ENCODE peak calls at places on chromosome 4, in eight cellular contexts. D is hepatocyte; C is CD8-positive, alpha-beta memory T cell; Z is breast epithelium; F is pancreas; L is cardiac muscle cell; H is brain microvascular endothelial cell; O is left ventricle myocardium inferior. R is an unnamed sample.

GRCh38 chr4:140137654-140138053 is 16.3 kb downstream of the MAML3 start:
- DNase-seq in F (no peak), O (no peak), H (peak; percentile 34), C (no peak), L (peak; percentile 52), D (peak; percentile 19), Z (no peak), R (no peak)

GRCh38 chr4:101458914-101459313 is 111.6 kb upstream of the PPP3CA start:
- DNase-seq in Z (no peak), H (no peak), D (no peak), L (peak; percentile 49), O (no peak), F (no peak), C (no peak), R (no peak)

GRCh38 chr4:26321326-26322276 is 787 bp downstream of the RBPJ start:
- DNase-seq in Z (no peak), F (no peak), O (peak; percentile 25), H (no peak), D (peak; percentile 48), C (peak; percentile 14), L (peak; percentile 30), R (peak; percentile 73)

GRCh38 chr4:99180367-99181169 is 36.5 kb upstream of the ADH4 start:
- DNase-seq in H (peak; percentile 63), Z (no peak), F (no peak), O (no peak), D (peak; percentile 26), L (peak; percentile 78), C (no peak), R (no peak)

GRCh38 chr4:147247577-147247976 is 233.3 kb upstream of the EDNRA start:
- DNase-seq in D (peak; percentile 8), Z (no peak), C (no peak), L (no peak), F (no peak), O (no peak), H (no peak), R (no peak)

GRCh38 chr4:155543126-155543765 is 123.4 kb upstream of the GUCY1A1 start:
- DNase-seq in Z (no peak), O (no peak), H (peak; percentile 31), C (no peak), F (no peak), D (no peak), L (peak; percentile 48), R (no peak)

GRCh38 chr4:13872145-13872544 is 244.6 kb upstream of the BOD1L1 start:
- DNase-seq in L (no peak), D (peak; percentile 40), O (no peak), C (no peak), H (no peak), F (no peak), Z (no peak), R (no peak)

GRCh38 chr4:112231779-112232713 is at the start of gene AP1AR:
- DNase-seq in F (peak; percentile 72), H (peak; percentile 63), Z (peak; percentile 80), C (peak; percentile 75), L (peak; percentile 81), D (peak; percentile 96), O (peak; percentile 84), R (peak; percentile 94)

GRCh38 chr4:166169111-166169510 is 296.1 kb downstream of the TLL1 start:
- DNase-seq in Z (no peak), O (no peak), H (peak; percentile 23), F (no peak), L (peak; percentile 45), C (no peak), D (peak; percentile 9), R (no peak)

GRCh38 chr4:8400641-8401325 is 39.7 kb downstream of the ACOX3 start:
- DNase-seq in C (no peak), D (no peak), F (no peak), L (no peak), Z (no peak), H (no peak), O (no peak), R (no peak)

GRCh38 chr4:14853186-14853946 is 148.9 kb upstream of the CPEB2 start:
- DNase-seq in F (no peak), D (peak; percentile 56), L (peak; percentile 80), C (no peak), H (peak; percentile 93), Z (peak; percentile 53), O (no peak), R (no peak)

GRCh38 chr4:24816797-24817196 is 21.4 kb downstream of the SOD3 start:
- DNase-seq in D (no peak), L (no peak), F (no peak), Z (no peak), C (no peak), H (no peak), O (no peak), R (no peak)

GRCh38 chr4:184448828-184449227 is 25.5 kb downstream of the IRF2 start:
- DNase-seq in H (peak; percentile 70), Z (no peak), L (peak; percentile 83), C (no peak), O (peak; percentile 52), F (no peak), D (no peak), R (no peak)

GRCh38 chr4:150140774-150141400 is 62.6 kb downstream of the DCLK2 start:
- DNase-seq in H (peak; percentile 36), O (no peak), C (no peak), D (no peak), Z (no peak), L (peak; percentile 67), F (no peak), R (no peak)

GRCh38 chr4:185143596-185143969 is 517 bp downstream of the SLC25A4 start:
- DNase-seq in F (peak; percentile 52), D (peak; percentile 50), L (peak; percentile 14), O (peak; percentile 75), H (no peak), Z (no peak), C (peak; percentile 14), R (peak; percentile 70)

GRCh38 chr4:14783011-14783877 is 219.0 kb upstream of the CPEB2 start:
- DNase-seq in C (no peak), L (no peak), D (no peak), O (no peak), H (peak; percentile 94), F (no peak), Z (no peak), R (no peak)

GRCh38 chr4:161949941-161950725 is 213.7 kb downstream of the FSTL5 start:
- DNase-seq in Z (no peak), O (no peak), F (no peak), H (peak; percentile 20), D (peak; percentile 7), L (peak; percentile 21), C (no peak), R (no peak)

DNA sequence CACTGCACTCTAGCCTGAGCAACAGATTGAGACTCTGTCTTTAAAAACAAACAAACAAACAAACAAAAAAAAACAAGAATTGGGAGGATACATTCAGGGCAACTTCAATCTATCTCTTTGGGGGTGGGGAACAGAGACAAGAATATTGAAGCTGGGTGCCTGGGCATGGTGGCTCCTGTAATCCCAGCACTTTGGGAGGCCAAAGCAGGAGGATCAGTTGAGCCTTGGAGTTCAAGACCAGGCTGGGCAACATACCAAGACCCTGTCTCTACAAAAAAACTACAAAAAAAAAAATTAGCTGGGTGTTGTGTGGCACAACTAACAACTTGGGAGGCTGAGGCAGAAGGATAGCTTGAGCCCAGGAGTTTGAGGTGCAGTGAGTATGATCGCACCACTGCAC is 1.2 kb downstream of the LETM1 start:
- DNase-seq in O (no peak), C (no peak), Z (no peak), H (no peak), F (no peak), D (no peak), L (no peak), R (no peak)
- H3K27ac ChIP-seq in O (peak overlapping the region; percentile 86), C (peak overlapping the region; percentile 59), Z (no peak overlapping the region), H (no peak overlapping the region), F (no peak overlapping the region), D (peak overlapping the region; percentile 87), L (no peak overlapping the region), R (peak overlapping the region; percentile 85)

GRCh38 chr4:158821228-158822009 is 52.6 kb downstream of the FNIP2 start:
- DNase-seq in D (no peak), F (no peak), L (no peak), H (peak; percentile 77), C (no peak), Z (no peak), O (no peak), R (no peak)
- H3K27ac ChIP-seq in D (peak overlapping the region; percentile 78), F (peak overlapping the region; percentile 79), L (peak overlapping the region; percentile 27), H (peak overlapping the region; percentile 59), C (no peak overlapping the region), Z (no peak overlapping the region), O (peak overlapping the region; percentile 43), R (peak overlapping the region; percentile 43)

DNA sequence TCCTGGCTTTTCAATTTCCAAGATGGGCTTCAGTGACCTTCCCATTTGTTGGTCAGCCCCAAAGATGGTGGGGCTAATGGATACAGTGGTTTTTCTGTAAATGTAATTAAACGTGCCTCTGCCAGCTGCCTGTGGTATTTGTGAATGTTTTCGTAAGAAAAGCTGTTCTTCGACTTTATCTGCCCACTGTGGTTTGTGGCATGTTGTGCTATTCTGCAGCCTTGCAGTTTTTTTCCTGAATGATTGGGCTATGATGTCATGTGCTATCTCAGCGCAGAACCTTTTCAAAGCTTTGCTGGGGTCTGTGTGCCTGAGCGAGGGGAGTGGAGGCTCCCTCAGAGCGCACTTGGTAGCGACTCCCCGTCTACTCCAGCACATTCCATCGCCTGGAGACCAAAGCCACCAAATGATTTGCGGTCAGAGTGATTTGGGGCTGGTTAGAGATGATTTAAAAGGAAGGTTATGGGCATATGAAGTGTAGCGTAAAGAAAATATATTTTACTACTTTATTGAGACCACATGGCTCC is 137.5 kb downstream of the PALLD start:
- DNase-seq in L (peak; percentile 97), H (peak; percentile 97), Z (no peak), C (no peak), D (peak; percentile 72), F (no peak), O (no peak), R (no peak)
- H3K27ac ChIP-seq in L (no peak overlapping the region), H (peak overlapping the region; percentile 64), Z (peak overlapping the region; percentile 82), C (no peak overlapping the region), D (peak overlapping the region; percentile 77), F (no peak overlapping the region), O (peak overlapping the region; percentile 75), R (no peak overlapping the region)

GRCh38 chr4:55439023-55439422 is 43.3 kb downstream of the TMEM165 start:
- DNase-seq in Z (no peak), F (no peak), C (no peak), O (no peak), H (no peak), L (no peak), D (no peak), R (no peak)

GRCh38 chr4:55438314-55438713 is 42.6 kb downstream of the TMEM165 start:
- DNase-seq in L (no peak), F (no peak), H (no peak), D (peak; percentile 34), C (no peak), O (no peak), Z (no peak), R (no peak)

GRCh38 chr4:55437356-55437796 is 41.6 kb downstream of the TMEM165 start:
- DNase-seq in Z (no peak), H (peak; percentile 76), D (peak; percentile 67), F (peak; percentile 40), O (no peak), L (peak; percentile 24), C (no peak), R (no peak)

GRCh38 chr4:55435136-55435535 is 39.4 kb downstream of the TMEM165 start:
- DNase-seq in Z (no peak), L (peak; percentile 52), C (no peak), O (no peak), F (no peak), D (peak; percentile 30), H (no peak), R (no peak)

DNA sequence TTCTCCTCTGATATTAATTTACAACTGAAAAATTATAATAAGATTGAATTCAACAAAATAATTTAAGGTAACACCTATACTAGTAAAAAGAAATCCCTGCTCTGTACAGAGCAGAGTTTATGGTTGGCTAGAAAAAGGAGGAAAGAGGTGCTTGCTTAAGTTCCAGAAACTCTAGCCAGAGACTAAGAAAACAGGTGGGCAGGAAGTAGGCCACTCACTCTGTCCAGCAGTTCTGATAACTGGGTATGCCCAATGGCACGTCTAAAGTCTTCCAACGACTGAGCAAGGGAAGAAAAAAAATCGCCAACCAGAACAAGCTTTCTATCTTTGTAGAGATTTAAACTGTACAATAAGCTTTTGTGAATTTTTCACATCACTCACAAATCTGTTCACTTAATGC is 42.1 kb downstream of the TMEM165 start:
- DNase-seq in H (no peak), O (no peak), Z (no peak), D (no peak), F (no peak), L (no peak), C (no peak), R (no peak)
- H3K27ac ChIP-seq in H (peak overlapping the region; percentile 25), O (no peak overlapping the region), Z (no peak overlapping the region), D (peak overlapping the region; percentile 95), F (peak overlapping the region; percentile 81), L (peak overlapping the region; percentile 49), C (no peak overlapping the region), R (no peak overlapping the region)

R was measured in upper lobe of right lung.